ENCODE peak calls at places on chromosomes 6 and 20, in six cellular contexts. G is A549, X is NT2/D1, M is IMR-90, O is OCI-LY7, W is mesendoderm. A is an unnamed sample.

GRCh38 chr6:56954389-56955170 is at the start of gene BEND6:
- DNase-seq in G (peak; percentile 72), X (no peak), M (peak; percentile 87), O (no peak), W (peak; percentile 80), A (no peak)

GRCh38 chr6:135311446-135312200 is 130.5 kb downstream of the MYB start:
- DNase-seq in G (no peak), X (no peak), M (no peak), O (peak; percentile 62), W (no peak), A (no peak)

GRCh38 chr6:25389501-25389900 is 110.3 kb downstream of the CARMIL1 start:
- DNase-seq in G (no peak), X (no peak), M (no peak), O (no peak), W (no peak), A (no peak)

GRCh38 chr6:71510057-71510713 is 221.6 kb downstream of the OGFRL1 start:
- DNase-seq in G (peak; percentile 57), X (peak; percentile 9), M (peak; percentile 84), O (peak; percentile 65), W (peak; percentile 82), A (peak; percentile 41)

GRCh38 chr6:168865-169455 is 123.3 kb upstream of the DUSP22 start:
- DNase-seq in G (peak; percentile 36), X (no peak), M (peak; percentile 55), O (peak; percentile 62), W (peak; percentile 59), A (no peak)

GRCh38 chr6:98560418-98560817 is 274.0 kb upstream of the POU3F2 start:
- DNase-seq in G (no peak), X (no peak), M (no peak), O (no peak), W (peak; percentile 10), A (no peak)

GRCh38 chr6:163335671-163336545 is 78.6 kb upstream of the QKI start:
- DNase-seq in G (no peak), X (no peak), M (peak; percentile 8), O (no peak), W (peak; percentile 41), A (no peak)

GRCh38 chr20:21137078-21137477 is 11.2 kb downstream of the KIZ start:
- DNase-seq in G (no peak), X (no peak), M (no peak), O (no peak), W (no peak), A (no peak)

GRCh38 chr20:16397053-16397452 is 176.2 kb downstream of the KIF16B start:
- DNase-seq in G (no peak), X (no peak), M (no peak), O (no peak), W (no peak), A (peak; percentile 26)

GRCh38 chr6:148747493-148748160 is 797 bp downstream of the UST start:
- DNase-seq in G (peak; percentile 5), X (no peak), M (peak; percentile 21), O (peak; percentile 65), W (peak; percentile 87), A (peak; percentile 58)

GRCh38 chr6:137160763-137161162 is 12.7 kb downstream of the IL22RA2 start:
- DNase-seq in G (no peak), X (no peak), M (peak; percentile 36), O (no peak), W (peak; percentile 11), A (no peak)

GRCh38 chr6:4264076-4264475 is 128.7 kb upstream of the ECI2 start:
- DNase-seq in G (no peak), X (no peak), M (no peak), O (no peak), W (no peak), A (no peak)

GRCh38 chr6:139334791-139335446 is 39.5 kb downstream of the CITED2 start:
- DNase-seq in G (no peak), X (no peak), M (peak; percentile 95), O (no peak), W (no peak), A (no peak)

GRCh38 chr20:32995802-32996201 is 8.4 kb downstream of the SUN5 start:
- DNase-seq in G (no peak), X (no peak), M (no peak), O (no peak), W (no peak), A (no peak)

GRCh38 chr6:133774356-133774755 is 114.6 kb upstream of the TCF21 start:
- DNase-seq in G (peak; percentile 39), X (no peak), M (peak; percentile 75), O (no peak), W (no peak), A (no peak)

DNA sequence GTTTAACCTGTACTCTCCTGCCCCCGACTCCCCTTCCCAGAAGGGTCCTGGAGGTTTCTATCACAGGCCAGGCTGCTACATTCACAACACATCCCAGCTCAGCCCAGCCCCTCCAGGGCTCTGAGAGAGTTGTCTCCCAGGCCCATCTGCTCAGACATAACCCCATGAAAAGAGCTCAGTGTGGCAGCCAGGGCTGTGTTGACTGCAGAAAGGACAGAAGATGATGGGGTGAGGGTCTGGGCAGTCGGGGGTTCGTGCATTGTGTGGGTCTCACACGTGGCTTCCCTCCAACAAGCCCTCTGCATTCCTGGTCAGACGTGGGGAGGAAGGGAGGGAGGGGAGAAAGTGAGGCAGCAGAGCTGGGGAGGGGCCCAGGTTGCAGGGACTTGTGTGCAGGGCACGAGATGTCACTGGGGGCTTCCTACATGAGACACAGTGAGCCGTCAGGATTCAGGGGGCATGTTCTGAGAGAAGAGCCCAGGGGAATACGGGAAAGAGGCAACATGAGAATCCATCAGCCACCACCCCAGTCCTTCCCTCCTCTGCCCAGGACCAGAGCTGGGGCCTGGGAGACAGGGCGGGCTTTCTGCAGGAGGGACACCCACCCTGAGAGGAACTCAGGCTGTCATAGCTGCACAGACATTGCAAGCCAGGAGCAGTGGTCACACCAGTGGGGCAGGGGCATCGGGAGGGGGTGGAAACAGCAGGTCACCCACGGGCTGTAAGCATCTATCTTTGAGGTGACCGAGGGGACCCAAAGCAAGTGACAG is 372.9 kb downstream of the PREX1 start:
- DNase-seq in G (no peak), X (no peak), M (no peak), O (no peak), W (no peak), A (no peak)
- H3K4me3 ChIP-seq in G (no peak overlapping the region), X (no peak overlapping the region), M (no peak overlapping the region), O (no peak overlapping the region), W (no peak overlapping the region), A (no peak overlapping the region)

GRCh38 chr20:56630086-56630493 is 984 bp downstream of the TFAP2C start:
- DNase-seq in G (peak; percentile 83), X (peak; percentile 84), M (no peak), O (no peak), W (peak; percentile 93), A (peak; percentile 72)

GRCh38 chr20:56631318-56631989 is 2.3 kb downstream of the TFAP2C start:
- DNase-seq in G (no peak), X (no peak), M (no peak), O (no peak), W (peak; percentile 30), A (no peak)

GRCh38 chr20:56634307-56634706 is 5.2 kb downstream of the TFAP2C start:
- DNase-seq in G (no peak), X (no peak), M (no peak), O (no peak), W (no peak), A (no peak)

GRCh38 chr20:56630506-56631317 is 1.6 kb downstream of the TFAP2C start:
- DNase-seq in G (peak; percentile 50), X (no peak), M (no peak), O (no peak), W (peak; percentile 67), A (no peak)

DNA sequence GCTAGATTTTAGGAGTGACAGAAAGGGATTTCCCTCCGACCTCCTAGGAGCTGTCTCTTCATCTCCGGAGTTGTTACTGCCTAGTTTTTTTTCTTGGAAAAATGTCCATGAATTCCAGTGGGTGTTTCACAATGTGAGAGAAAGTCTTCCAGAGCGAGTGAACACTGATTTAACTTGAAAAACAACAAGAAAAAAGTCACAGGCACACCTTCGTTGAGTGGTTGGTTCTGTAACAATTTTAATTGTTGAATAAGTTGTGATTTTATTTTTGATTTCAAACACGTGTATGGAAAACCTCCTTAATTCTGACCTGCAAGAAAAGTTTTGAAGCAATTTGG is 2.9 kb downstream of the TFAP2C start:
- DNase-seq in G (no peak), X (no peak), M (no peak), O (no peak), W (no peak), A (no peak)
- H3K4me3 ChIP-seq in G (peak overlapping the region; percentile 86), X (peak overlapping the region; percentile 95), M (no peak overlapping the region), O (no peak overlapping the region), W (no peak overlapping the region), A (no peak overlapping the region)

DNA sequence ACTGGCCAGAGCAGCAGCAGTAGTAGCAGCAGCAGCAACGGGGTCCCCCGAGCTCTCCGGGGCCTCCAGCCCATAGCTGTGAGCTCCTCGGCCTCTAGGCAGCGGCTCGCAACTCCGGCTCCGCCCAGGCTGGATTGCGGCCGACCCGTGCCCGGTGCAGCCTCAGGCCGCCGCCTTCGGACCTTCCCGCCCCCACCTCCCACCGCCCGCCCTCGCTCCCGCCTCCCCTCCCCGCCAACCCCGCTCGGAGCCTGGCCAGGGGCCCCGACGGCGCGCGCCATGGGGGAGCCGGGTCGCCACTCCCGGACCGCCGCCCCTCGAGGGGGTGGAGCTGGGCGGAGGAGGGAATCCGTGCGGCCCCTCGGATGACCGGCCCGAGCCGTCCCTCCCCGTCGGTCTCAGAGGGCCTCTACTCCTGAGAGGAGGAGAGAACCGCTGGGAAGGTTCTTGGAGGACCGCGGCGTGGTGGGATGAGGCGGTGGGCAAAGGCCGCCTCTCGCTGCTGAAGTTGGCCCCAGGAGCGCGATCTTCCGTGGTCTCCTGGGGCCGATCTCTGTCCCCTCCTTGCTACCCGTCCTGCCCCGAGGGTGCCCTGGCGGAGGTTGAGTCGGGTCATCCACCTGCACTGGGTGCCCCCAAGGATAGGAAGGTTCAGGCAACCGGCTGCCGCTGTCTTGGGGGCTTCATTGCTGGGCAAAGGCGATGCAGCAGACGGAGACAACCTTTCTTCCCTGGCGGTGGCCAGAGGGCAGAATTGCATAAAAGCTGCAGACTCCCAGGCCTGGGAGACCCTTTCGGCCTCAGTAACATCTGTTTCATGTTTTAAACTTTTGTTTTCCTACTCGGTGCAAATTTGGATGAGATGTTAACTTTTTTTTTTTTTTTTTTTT is at the start of gene ADAM33:
- DNase-seq in G (no peak), X (no peak), M (no peak), O (no peak), W (no peak), A (no peak)
- H3K4me3 ChIP-seq in G (no peak within 1 kb of the TSS), X (peak within 1 kb of the TSS; percentile 60), M (no peak within 1 kb of the TSS), O (no peak within 1 kb of the TSS), W (peak within 1 kb of the TSS; percentile 32), A (peak within 1 kb of the TSS; percentile 20)

GRCh38 chr20:51446656-51447055 is 95.9 kb downstream of the NFATC2 start:
- DNase-seq in G (peak; percentile 86), X (peak; percentile 28), M (peak; percentile 86), O (no peak), W (peak; percentile 76), A (no peak)

GRCh38 chr20:51446230-51446629 is 96.3 kb downstream of the NFATC2 start:
- DNase-seq in G (no peak), X (no peak), M (no peak), O (no peak), W (no peak), A (no peak)

GRCh38 chr20:51447097-51447764 is 95.3 kb downstream of the NFATC2 start:
- DNase-seq in G (peak; percentile 77), X (peak; percentile 67), M (peak; percentile 98), O (no peak), W (peak; percentile 86), A (peak; percentile 92)

GRCh38 chr20:51449498-51450220 is 92.9 kb downstream of the NFATC2 start:
- DNase-seq in G (no peak), X (no peak), M (no peak), O (no peak), W (no peak), A (no peak)

DNA sequence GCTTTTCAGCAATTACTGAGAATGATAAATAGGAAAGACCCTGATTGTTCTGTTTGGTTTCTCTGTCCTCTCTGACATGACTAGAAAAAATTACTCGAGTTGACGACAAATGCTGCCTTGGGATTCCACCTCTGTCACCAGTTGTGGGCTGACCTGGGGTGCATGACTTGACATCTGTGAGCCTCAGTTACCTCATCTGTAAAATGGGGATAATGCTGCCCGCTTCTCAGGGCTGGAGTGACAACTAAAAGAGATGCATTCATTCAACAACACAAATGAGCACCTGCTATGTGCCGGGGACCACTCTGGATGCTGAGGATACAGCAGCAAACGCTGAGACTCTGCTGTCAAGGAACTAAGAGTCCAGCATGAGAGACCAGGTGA is 94.8 kb downstream of the NFATC2 start:
- DNase-seq in G (no peak), X (no peak), M (no peak), O (no peak), W (no peak), A (no peak)
- H3K4me3 ChIP-seq in G (no peak overlapping the region), X (no peak overlapping the region), M (no peak overlapping the region), O (no peak overlapping the region), W (no peak overlapping the region), A (no peak overlapping the region)

A was measured in lower leg skin.